ENCODE peak calls at places on chromosomes 2 and 18, in nine cellular contexts. Z, X, U, W, I, F, E, O and C are unnamed samples. For H3K27me3, the result is how much of the 10 kb centered on the place peaks cover.

GRCh38 chr2:4981802-4982409 is 710.3 kb upstream of the SOX11 start:
- DNase-seq in Z (no peak), X (no peak), U (no peak), W (no peak), I (no peak), F (no peak), E (no peak), O (no peak), C (no peak)

GRCh38 chr2:203681978-203682377 is 24.5 kb upstream of the CD28 start:
- DNase-seq in Z (no peak), X (no peak), U (peak), W (no peak), I (no peak), F (no peak), E (no peak), O (no peak), C (no peak)

GRCh38 chr2:159982270-159982669 is 80.1 kb downstream of the PLA2R1 start:
- DNase-seq in Z (no peak), X (no peak), U (peak), W (peak), I (no peak), F (peak), E (peak), O (peak), C (no peak)

GRCh38 chr2:7861910-7862702 is 819.8 kb upstream of the ID2 start:
- DNase-seq in Z (no peak), X (no peak), U (no peak), W (no peak), I (no peak), F (no peak), E (no peak), O (no peak), C (no peak)

GRCh38 chr18:4444306-4444705 is 10.8 kb downstream of the DLGAP1 start:
- DNase-seq in Z (no peak), X (no peak), U (no peak), W (no peak), I (no peak), F (no peak), E (no peak), O (no peak), C (no peak)

GRCh38 chr2:110146183-110146944 is 30.7 kb upstream of the MALL start:
- DNase-seq in Z (no peak), X (no peak), U (no peak), W (no peak), I (no peak), F (no peak), E (no peak), O (no peak), C (no peak)

GRCh38 chr2:239300242-239300641 is 100.6 kb downstream of the HDAC4 start:
- DNase-seq in Z (no peak), X (no peak), U (no peak), W (no peak), I (peak), F (no peak), E (no peak), O (no peak), C (no peak)

GRCh38 chr2:9178905-9179571 is 27.6 kb upstream of the ASAP2 start:
- DNase-seq in Z (peak), X (peak), U (peak), W (peak), I (no peak), F (no peak), E (peak), O (peak), C (peak)

GRCh38 chr2:96730212-96730611 is 9.7 kb downstream of the LMAN2L start:
- DNase-seq in Z (no peak), X (no peak), U (no peak), W (peak), I (no peak), F (no peak), E (no peak), O (no peak), C (no peak)

GRCh38 chr18:77505499-77505898 is 255.9 kb downstream of the GALR1 start:
- DNase-seq in Z (no peak), X (no peak), U (no peak), W (no peak), I (no peak), F (no peak), E (no peak), O (no peak), C (no peak)
- H3K27me3 ChIP-seq in Z (under half), X (under half), U (under half), W (under half), I (under half), F (under half), E (under half), O (under half), C (under half)

GRCh38 chr2:150542692-150543091 is 55.2 kb upstream of the RND3 start:
- DNase-seq in Z (no peak), X (no peak), U (no peak), W (no peak), I (no peak), F (no peak), E (no peak), O (no peak), C (no peak)
- H3K4me3 ChIP-seq in Z (no peak), X (no peak), U (no peak), W (no peak), I (no peak), F (no peak), E (no peak), O (no peak), C (no peak)

GRCh38 chr2:130376433-130377293 is 20.8 kb downstream of the PTPN18 start:
- DNase-seq in Z (no peak), X (no peak), U (no peak), W (no peak), I (no peak), F (no peak), E (no peak), O (no peak), C (peak)
- TF ChIP-seq CTCF in Z (no peak), X (no peak), U (no peak), W (no peak), I (no peak), F (peak), E (no peak), O (no peak), C (peak)

GRCh38 chr2:210225461-210225798 is 183 bp upstream of the ACADL start:
- DNase-seq in Z (no peak), X (no peak), U (no peak), W (no peak), I (no peak), F (no peak), E (peak), O (no peak), C (no peak)
- H3K27me3 ChIP-seq in Z (under half), X (under half), U (under half), W (under half), I (under half), F (under half), E (under half), O (under half), C (under half)